ENCODE peak calls at places on chromosomes 3 and 15, in four cellular contexts. One of them, this sample, is unnamed.

GRCh38 chr3:50620420-50620819 is 3.5 kb downstream of the MAPKAPK3 start:
- DNase-seq in WTC11: no peak
- DNase-seq in K562: no peak
- DNase-seq in GM12878: no peak
- DNase-seq in this sample: no peak

GRCh38 chr15:38085104-38085503 is 150.7 kb downstream of the TMCO5A start:
- DNase-seq in WTC11: no peak
- DNase-seq in K562: no peak
- DNase-seq in GM12878: peak
- DNase-seq in this sample: no peak

GRCh38 chr3:94175677-94176076 is 112.8 kb downstream of the NSUN3 start:
- DNase-seq in WTC11: no peak
- DNase-seq in K562: no peak
- DNase-seq in GM12878: no peak
- DNase-seq in this sample: no peak

GRCh38 chr3:107284570-107284969 is 92.7 kb upstream of the CCDC54 start:
- DNase-seq in WTC11: no peak
- DNase-seq in K562: no peak
- DNase-seq in GM12878: no peak
- DNase-seq in this sample: no peak

GRCh38 chr15:83604549-83604948 is 49.4 kb upstream of the ADAMTSL3 start:
- DNase-seq in WTC11: no peak
- DNase-seq in K562: no peak
- DNase-seq in GM12878: no peak
- DNase-seq in this sample: no peak

GRCh38 chr15:63909819-63910437 is 76.2 kb upstream of the HERC1 start:
- DNase-seq in WTC11: no peak
- DNase-seq in K562: no peak
- DNase-seq in GM12878: no peak
- DNase-seq in this sample: no peak

GRCh38 chr3:59133350-59133749 is 83.5 kb upstream of the CFAP20DC start:
- DNase-seq in WTC11: no peak
- DNase-seq in K562: no peak
- DNase-seq in GM12878: no peak
- DNase-seq in this sample: no peak

GRCh38 chr15:49815506-49815905 is 194.7 kb downstream of the DTWD1 start:
- DNase-seq in WTC11: no peak
- DNase-seq in K562: no peak
- DNase-seq in GM12878: no peak
- DNase-seq in this sample: no peak

GRCh38 chr3:122932251-122932967 is 95.2 kb downstream of the SEMA5B start:
- DNase-seq in WTC11: no peak
- DNase-seq in K562: no peak
- DNase-seq in GM12878: no peak
- DNase-seq in this sample: no peak

GRCh38 chr15:32802296-32802936 is 84.6 kb downstream of the GREM1 start:
- DNase-seq in WTC11: no peak
- DNase-seq in K562: no peak
- DNase-seq in GM12878: no peak
- DNase-seq in this sample: no peak

GRCh38 chr3:57557088-57557537 is 1.0 kb downstream of the PDE12 start:
- DNase-seq in WTC11: peak
- DNase-seq in K562: peak
- DNase-seq in GM12878: no peak
- DNase-seq in this sample: peak

GRCh38 chr3:62586356-62586755 is 213.0 kb upstream of the FEZF2 start:
- DNase-seq in WTC11: no peak
- DNase-seq in K562: no peak
- DNase-seq in GM12878: no peak
- DNase-seq in this sample: no peak

GRCh38 chr3:112747624-112748023 is 99.0 kb downstream of the CD200R1L start:
- DNase-seq in WTC11: no peak
- DNase-seq in K562: no peak
- DNase-seq in GM12878: no peak
- DNase-seq in this sample: no peak

GRCh38 chr3:127678611-127679533 is 6.1 kb downstream of the ABTB1 start:
- DNase-seq in WTC11: peak
- DNase-seq in K562: no peak
- DNase-seq in GM12878: no peak
- DNase-seq in this sample: no peak

GRCh38 chr3:47324278-47324865 is 41.6 kb downstream of the KLHL18 start:
- DNase-seq in WTC11: peak
- DNase-seq in K562: peak
- DNase-seq in GM12878: peak
- DNase-seq in this sample: peak

GRCh38 chr3:71103430-71103881 is 480.1 kb downstream of the FOXP1 start:
- DNase-seq in WTC11: no peak
- DNase-seq in K562: no peak
- DNase-seq in GM12878: no peak
- DNase-seq in this sample: peak

GRCh38 chr3:115789480-115789879 is 166.2 kb downstream of the GAP43 start:
- DNase-seq in WTC11: no peak
- DNase-seq in K562: no peak
- DNase-seq in GM12878: no peak
- DNase-seq in this sample: no peak

GRCh38 chr15:100247228-100248225 is 94.2 kb downstream of the ADAMTS17 start:
- DNase-seq in WTC11: no peak
- DNase-seq in K562: no peak
- DNase-seq in GM12878: no peak
- DNase-seq in this sample: no peak

GRCh38 chr3:188432826-188433525 is 279.0 kb downstream of the LPP start:
- DNase-seq in WTC11: no peak
- DNase-seq in K562: no peak
- DNase-seq in GM12878: no peak
- DNase-seq in this sample: no peak

GRCh38 chr3:71152892-71153265 is 430.6 kb downstream of the FOXP1 start:
- DNase-seq in WTC11: peak
- DNase-seq in K562: no peak
- DNase-seq in GM12878: no peak
- DNase-seq in this sample: peak

GRCh38 chr3:187807086-187807862 is 62.0 kb upstream of the BCL6 start:
- DNase-seq in WTC11: no peak
- DNase-seq in K562: no peak
- DNase-seq in GM12878: no peak
- DNase-seq in this sample: no peak

GRCh38 chr3:125684199-125684598 is 88.9 kb upstream of the OSBPL11 start:
- DNase-seq in WTC11: peak
- DNase-seq in K562: no peak
- DNase-seq in GM12878: no peak
- DNase-seq in this sample: peak

GRCh38 chr3:53495518-53496501 is 1.4 kb downstream of the CACNA1D start:
- DNase-seq in WTC11: peak
- DNase-seq in K562: no peak
- DNase-seq in GM12878: no peak
- DNase-seq in this sample: no peak

GRCh38 chr15:64949383-64950141 is 37.9 kb downstream of the ANKDD1A start:
- DNase-seq in WTC11: no peak
- DNase-seq in K562: no peak
- DNase-seq in GM12878: no peak
- DNase-seq in this sample: no peak

GRCh38 chr3:171458056-171458856 is 1.9 kb downstream of the TNIK start:
- DNase-seq in WTC11: peak
- DNase-seq in K562: no peak
- DNase-seq in GM12878: no peak
- DNase-seq in this sample: no peak

DNA sequence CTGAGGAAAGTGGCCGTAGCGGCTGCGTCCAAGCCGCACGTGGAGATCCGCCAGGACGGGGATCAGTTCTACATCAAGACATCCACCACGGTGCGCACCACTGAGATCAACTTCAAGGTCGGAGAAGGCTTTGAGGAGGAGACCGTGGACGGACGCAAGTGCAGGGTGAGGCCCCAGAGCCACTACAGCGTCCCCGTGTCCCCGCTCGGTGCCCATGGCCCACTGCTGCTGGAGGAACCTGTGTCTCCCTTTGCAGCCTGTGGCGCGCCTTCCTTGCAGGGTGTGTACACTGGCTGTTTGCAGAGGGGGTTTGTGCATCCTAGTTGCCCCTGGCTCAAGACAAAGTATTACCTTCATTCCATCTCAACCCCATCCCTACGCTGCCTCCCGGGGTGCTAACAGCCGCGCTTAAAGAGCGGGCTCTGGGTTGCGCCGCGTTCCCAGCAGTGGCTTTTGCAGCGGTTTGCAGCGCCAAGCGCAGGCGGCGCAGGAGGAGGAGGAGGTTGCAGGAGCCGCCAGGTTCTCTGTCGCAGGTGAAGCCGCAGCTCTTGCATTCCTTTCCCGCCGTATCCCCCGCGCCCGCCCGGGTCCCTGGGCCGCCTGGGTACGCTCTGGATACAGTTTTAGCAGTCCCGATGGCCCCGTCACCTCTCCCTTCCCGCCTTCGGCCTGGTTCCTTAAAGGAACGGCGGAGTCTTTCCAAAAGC is 1.1 kb downstream of the CRABP1 start:
- DNase-seq in WTC11: peak
- DNase-seq in K562: no peak
- DNase-seq in GM12878: no peak
- DNase-seq in this sample: no peak
- TF ChIP-seq TCF7 in WTC11: no peak
- TF ChIP-seq TCF7 in K562: no peak
- TF ChIP-seq TCF7 in GM12878: no peak
- TF ChIP-seq TCF7 in this sample: no peak

DNA sequence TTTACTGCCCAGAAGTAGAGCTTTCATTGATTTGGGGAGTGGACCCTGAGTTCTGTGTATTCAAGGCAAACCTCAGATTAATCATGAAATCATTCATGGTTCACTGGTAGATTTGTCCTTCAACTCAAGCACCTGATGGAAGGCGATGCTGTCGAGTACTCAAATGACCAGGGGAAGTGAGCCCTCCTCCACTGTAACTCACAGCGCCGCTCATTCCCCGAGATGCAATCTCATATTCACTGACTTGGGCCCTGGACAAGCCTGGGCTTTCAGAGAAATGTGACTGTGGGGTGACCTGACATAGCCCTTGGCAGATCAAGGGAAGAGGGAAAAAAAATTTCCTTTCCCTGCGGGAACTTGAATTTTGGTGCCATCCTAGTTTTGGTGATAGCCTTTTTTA is 156.7 kb upstream of the BHLHE40 start:
- DNase-seq in WTC11: no peak
- DNase-seq in K562: no peak
- DNase-seq in GM12878: no peak
- DNase-seq in this sample: no peak
- TF ChIP-seq TCF7 in WTC11: no peak
- TF ChIP-seq TCF7 in K562: no peak
- TF ChIP-seq TCF7 in GM12878: no peak
- TF ChIP-seq TCF7 in this sample: no peak

GRCh38 chr3:64103131-64103530 is 79.8 kb upstream of the PSMD6 start:
- DNase-seq in WTC11: no peak
- DNase-seq in K562: no peak
- DNase-seq in GM12878: no peak
- DNase-seq in this sample: no peak

GRCh38 chr3:64104006-64104405 is 80.7 kb upstream of the PSMD6 start:
- DNase-seq in WTC11: no peak
- DNase-seq in K562: no peak
- DNase-seq in GM12878: no peak
- DNase-seq in this sample: no peak

GRCh38 chr3:64107154-64107553 is 83.9 kb upstream of the PSMD6 start:
- DNase-seq in WTC11: no peak
- DNase-seq in K562: no peak
- DNase-seq in GM12878: no peak
- DNase-seq in this sample: no peak

GRCh38 chr3:64105816-64106215 is 82.5 kb upstream of the PSMD6 start:
- DNase-seq in WTC11: no peak
- DNase-seq in K562: no peak
- DNase-seq in GM12878: no peak
- DNase-seq in this sample: no peak

GRCh38 chr3:64104691-64105101 is 81.4 kb upstream of the PSMD6 start:
- DNase-seq in WTC11: no peak
- DNase-seq in K562: no peak
- DNase-seq in GM12878: no peak
- DNase-seq in this sample: no peak
- TF ChIP-seq TCF7 in WTC11: no peak
- TF ChIP-seq TCF7 in K562: no peak
- TF ChIP-seq TCF7 in GM12878: no peak
- TF ChIP-seq TCF7 in this sample: no peak

GRCh38 chr3:184154909-184155643 is at the start of gene DVL3:
- DNase-seq in WTC11: peak
- DNase-seq in K562: peak
- DNase-seq in GM12878: no peak
- DNase-seq in this sample: peak
- TF ChIP-seq TCF7 in WTC11: no peak
- TF ChIP-seq TCF7 in K562: no peak
- TF ChIP-seq TCF7 in GM12878: no peak
- TF ChIP-seq TCF7 in this sample: no peak

GRCh38 chr15:84668221-84668982 is 10.4 kb upstream of the NMB start:
- DNase-seq in WTC11: no peak
- DNase-seq in K562: no peak
- DNase-seq in GM12878: no peak
- DNase-seq in this sample: no peak

GRCh38 chr15:84669726-84670125 is 11.7 kb upstream of the NMB start:
- DNase-seq in WTC11: no peak
- DNase-seq in K562: no peak
- DNase-seq in GM12878: no peak
- DNase-seq in this sample: no peak

GRCh38 chr15:84666373-84666772 is 8.4 kb upstream of the NMB start:
- DNase-seq in WTC11: no peak
- DNase-seq in K562: no peak
- DNase-seq in GM12878: no peak
- DNase-seq in this sample: no peak

GRCh38 chr15:84671211-84671610 is 13.2 kb upstream of the NMB start:
- DNase-seq in WTC11: no peak
- DNase-seq in K562: no peak
- DNase-seq in GM12878: no peak
- DNase-seq in this sample: no peak
- TF ChIP-seq TCF7 in WTC11: no peak
- TF ChIP-seq TCF7 in K562: no peak
- TF ChIP-seq TCF7 in GM12878: no peak
- TF ChIP-seq TCF7 in this sample: no peak

DNA sequence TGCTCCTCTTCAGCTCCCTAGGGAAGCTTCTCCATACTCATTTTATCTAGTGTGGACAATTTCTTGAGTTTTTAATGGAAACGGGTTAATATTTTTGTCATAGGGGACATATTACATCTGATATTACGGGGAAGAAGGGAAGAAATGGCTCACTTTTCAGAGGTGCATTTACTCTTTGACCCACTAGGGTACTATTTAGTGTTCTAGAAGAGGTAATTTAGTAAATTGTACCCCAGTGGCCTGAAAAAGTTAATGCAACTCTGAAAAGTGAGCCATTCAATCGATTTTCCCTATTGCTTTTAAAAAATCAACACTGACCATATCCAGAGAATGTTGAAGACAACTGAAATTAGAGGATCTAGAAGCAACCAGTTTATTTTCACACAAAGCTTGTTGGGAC is 71.2 kb downstream of the MAP2K5 start:
- DNase-seq in WTC11: no peak
- DNase-seq in K562: peak
- DNase-seq in GM12878: no peak
- DNase-seq in this sample: no peak
- TF ChIP-seq TCF7 in WTC11: no peak
- TF ChIP-seq TCF7 in K562: no peak
- TF ChIP-seq TCF7 in GM12878: no peak
- TF ChIP-seq TCF7 in this sample: no peak

GRCh38 chr3:185851959-185852358 is 27.1 kb upstream of the IGF2BP2 start:
- DNase-seq in WTC11: no peak
- DNase-seq in K562: no peak
- DNase-seq in GM12878: no peak
- DNase-seq in this sample: no peak
- TF ChIP-seq TCF7 in WTC11: no peak
- TF ChIP-seq TCF7 in K562: no peak
- TF ChIP-seq TCF7 in GM12878: no peak
- TF ChIP-seq TCF7 in this sample: no peak